ENCODE peak calls at places on chromosomes 2 and 18, in seven cellular contexts. Y is HCT116, S is K562, H is IMR-90, A is HepG2, R is GM12878, D is H1. X is an unnamed sample.

GRCh38 chr18:378039-378438 is 110.2 kb upstream of the THOC1 start:
- DNase-seq in D (no peak), S (no peak), H (no peak), R (no peak), A (no peak), Y (no peak), X (peak; percentile 24)

GRCh38 chr2:148526509-148527346 is 117.8 kb upstream of the EPC2 start:
- DNase-seq in D (peak; percentile 29), A (no peak), Y (no peak), R (no peak), H (no peak), S (no peak), X (no peak)

GRCh38 chr18:59885579-59886163 is 14.1 kb upstream of the PMAIP1 start:
- DNase-seq in Y (no peak), A (no peak), R (peak; percentile 78), S (no peak), D (no peak), H (peak; percentile 92), X (peak; percentile 72)

GRCh38 chr2:221896505-221897151 is 324.5 kb upstream of the EPHA4 start:
- DNase-seq in H (peak; percentile 53), S (no peak), Y (no peak), R (no peak), A (no peak), D (no peak), X (no peak)

GRCh38 chr2:195613922-195614321 is 43.1 kb upstream of the SLC39A10 start:
- DNase-seq in D (no peak), H (peak; percentile 95), R (no peak), Y (no peak), A (peak; percentile 41), S (peak; percentile 19), X (peak; percentile 73)

GRCh38 chr2:119428488-119429224 is 3.0 kb upstream of the TMEM37 start:
- DNase-seq in D (no peak), S (no peak), Y (no peak), R (no peak), H (no peak), A (no peak), X (no peak)

GRCh38 chr2:11899264-11899818 is 152.9 kb downstream of the LPIN1 start:
- DNase-seq in A (no peak), S (no peak), R (no peak), H (peak; percentile 63), D (no peak), Y (no peak), X (no peak)

GRCh38 chr2:30266051-30266621 is 34.8 kb downstream of the LBH start:
- DNase-seq in D (no peak), Y (no peak), S (no peak), R (no peak), A (no peak), H (no peak), X (no peak)

GRCh38 chr2:121363632-121364420 is 78.8 kb upstream of the TFCP2L1 start:
- DNase-seq in H (peak; percentile 88), Y (no peak), D (no peak), S (no peak), R (no peak), A (no peak), X (peak; percentile 29)

GRCh38 chr18:24590946-24591345 is 130.5 kb downstream of the HRH4 start:
- DNase-seq in S (no peak), D (no peak), R (no peak), H (no peak), Y (no peak), A (no peak), X (no peak)

GRCh38 chr18:26482567-26482966 is 65.8 kb downstream of the KCTD1 start:
- DNase-seq in Y (no peak), S (no peak), R (no peak), H (no peak), A (no peak), D (peak; percentile 68), X (no peak)

GRCh38 chr2:20667531-20668401 is 822 bp downstream of the GDF7 start:
- DNase-seq in Y (no peak), H (no peak), S (no peak), R (no peak), D (peak; percentile 64), A (no peak), X (no peak)

GRCh38 chr2:98769784-98770183 is 38.9 kb upstream of the MGAT4A start:
- DNase-seq in R (no peak), S (no peak), Y (no peak), H (no peak), A (peak; percentile 40), D (no peak), X (no peak)

GRCh38 chr2:64396001-64396400 is 58.0 kb upstream of the LGALSL start:
- DNase-seq in A (no peak), S (no peak), R (no peak), H (no peak), D (no peak), Y (no peak), X (no peak)

GRCh38 chr2:45774688-45775244 is 123.3 kb downstream of the PRKCE start:
- DNase-seq in Y (no peak), H (no peak), R (no peak), A (no peak), S (no peak), D (no peak), X (no peak)

GRCh38 chr2:105872830-105873229 is 128.1 kb downstream of the NCK2 start:
- DNase-seq in D (no peak), A (no peak), S (no peak), R (no peak), H (no peak), Y (no peak), X (no peak)

GRCh38 chr18:2717407-2717806 is 61.9 kb downstream of the SMCHD1 start:
- DNase-seq in S (no peak), Y (no peak), A (no peak), D (no peak), R (no peak), H (no peak), X (no peak)

GRCh38 chr18:14117611-14118010 is 14.6 kb downstream of the ZNF519 start:
- DNase-seq in D (no peak), Y (no peak), H (no peak), R (no peak), S (no peak), A (no peak), X (no peak)

DNA sequence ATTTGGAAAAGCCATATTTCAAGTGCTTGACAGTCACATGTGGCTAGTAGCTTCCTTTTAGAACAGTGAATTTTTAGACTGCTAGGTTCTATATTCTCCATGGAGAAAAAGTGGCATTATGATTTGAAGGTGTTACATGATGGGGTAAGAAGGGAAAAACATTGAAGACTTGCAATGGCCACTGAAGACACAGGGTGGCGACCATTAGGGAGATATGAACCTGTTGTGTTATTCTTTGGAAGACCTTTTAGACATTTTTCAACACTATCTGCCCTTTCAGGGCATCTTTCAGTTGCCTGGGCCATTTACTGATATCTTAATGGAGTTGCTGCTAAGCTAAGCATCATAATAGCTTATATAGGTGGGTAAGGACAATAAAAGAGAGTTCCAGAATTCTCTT is 1387.2 kb downstream of the SUCLG1 start:
- DNase-seq in S (no peak), H (no peak), D (no peak), Y (no peak), A (no peak), R (no peak), X (no peak)
- H2AFZ ChIP-seq in S (no peak overlapping the region), H (no peak overlapping the region), D (no peak overlapping the region), Y (no peak overlapping the region), A (no peak overlapping the region), R (no peak overlapping the region), X (no peak overlapping the region)

DNA sequence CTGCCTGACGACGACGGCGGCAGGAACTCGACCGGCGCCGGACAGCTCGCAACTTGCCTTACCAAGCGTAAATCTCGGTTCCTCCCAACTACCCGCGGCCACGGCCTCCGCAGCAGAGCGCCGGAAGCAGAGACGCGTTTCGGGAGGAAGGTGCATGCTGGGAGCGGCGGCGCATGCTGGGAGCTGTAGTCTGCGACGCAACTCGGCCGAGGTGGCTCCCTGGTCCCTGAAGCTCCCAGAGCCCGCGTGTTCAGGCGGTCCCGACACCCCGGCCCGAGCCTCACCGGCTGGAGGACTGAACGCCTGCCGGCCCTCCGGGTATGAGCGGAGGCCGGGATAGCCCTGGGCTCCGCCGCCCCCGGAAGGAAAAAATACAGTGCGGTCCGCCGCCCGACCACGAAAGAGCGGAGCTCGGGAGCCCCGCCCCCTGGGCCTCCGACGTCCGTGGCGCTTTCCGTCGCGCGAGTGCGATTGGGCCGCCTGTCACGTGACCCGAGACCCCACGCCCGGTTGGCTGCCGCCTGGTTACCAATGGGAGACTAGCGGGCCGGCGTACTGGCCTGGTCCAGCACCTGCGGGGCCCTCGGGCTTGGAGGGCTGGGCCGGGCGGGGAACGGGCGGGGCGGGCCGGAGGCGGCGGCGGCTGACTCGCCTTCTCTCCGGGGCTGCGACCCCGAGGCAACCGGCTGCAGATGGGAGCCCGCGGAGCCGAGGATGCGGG is at the start of gene CAPN10:
- DNase-seq in H (peak; percentile 92), A (peak; percentile 94), S (peak; percentile 90), D (peak; percentile 97), R (peak; percentile 73), Y (peak; percentile 86), X (peak; percentile 95)
- TF ChIP-seq POLR2A in H (peak; percentile 82), A (no peak), S (peak; percentile 79), D (no peak), R (peak; percentile 95), Y (no peak), X (peak; percentile 66)

DNA sequence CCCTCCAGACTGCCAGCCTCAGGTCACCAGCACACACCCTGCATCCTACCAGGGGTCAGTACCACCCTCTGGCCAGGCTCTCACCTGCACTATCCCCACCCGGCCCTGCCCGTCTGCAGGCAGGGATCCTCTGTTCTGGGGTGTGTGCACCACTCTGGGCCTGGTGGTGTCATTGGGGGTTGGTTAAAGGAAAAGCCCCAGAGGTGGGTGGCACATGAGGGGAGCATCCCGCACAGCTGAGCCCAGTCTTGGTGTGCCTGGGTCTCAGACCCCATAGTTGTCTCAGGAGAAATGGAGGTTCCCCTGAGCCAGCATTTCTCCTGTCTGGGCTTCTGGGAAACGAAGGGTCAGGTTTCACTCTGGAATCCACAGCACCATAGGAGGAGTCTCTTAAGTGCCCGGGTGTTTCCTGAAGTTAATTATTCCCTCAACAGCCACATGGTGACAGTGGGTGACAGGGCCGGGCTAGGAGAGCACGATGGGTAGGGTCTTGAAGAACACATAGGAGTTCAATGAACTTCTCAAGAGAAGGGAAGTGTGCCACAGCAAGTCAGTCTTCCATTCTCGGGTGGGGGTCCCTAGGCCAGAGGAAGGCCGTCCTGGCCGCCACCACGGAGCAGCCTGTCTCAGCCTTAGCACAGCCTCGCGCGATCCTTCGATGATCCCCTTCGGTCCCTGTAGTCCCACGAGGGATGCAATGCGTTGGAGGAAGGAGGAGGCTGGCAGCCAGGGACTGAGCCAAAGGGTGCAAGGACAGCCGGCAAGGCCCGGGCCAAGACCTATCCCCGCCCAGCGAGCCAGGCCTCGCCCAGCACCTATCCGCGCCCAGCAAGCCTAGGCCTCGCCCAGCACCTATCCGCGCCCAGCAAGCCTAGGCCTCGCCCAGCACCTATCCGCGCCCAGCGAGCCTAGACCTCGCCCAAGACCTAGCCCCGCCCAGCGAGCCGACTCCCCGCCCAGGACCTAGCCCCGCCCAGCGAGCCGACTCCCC is 1.1 kb upstream of the FARP2 start:
- DNase-seq in Y (peak; percentile 81), D (peak; percentile 91), H (peak; percentile 51), R (no peak), A (peak; percentile 76), S (peak; percentile 58), X (peak; percentile 65)
- TF ChIP-seq CTCF in Y (no peak), D (no peak), H (no peak), R (no peak), A (no peak), S (no peak), X (no peak)

DNA sequence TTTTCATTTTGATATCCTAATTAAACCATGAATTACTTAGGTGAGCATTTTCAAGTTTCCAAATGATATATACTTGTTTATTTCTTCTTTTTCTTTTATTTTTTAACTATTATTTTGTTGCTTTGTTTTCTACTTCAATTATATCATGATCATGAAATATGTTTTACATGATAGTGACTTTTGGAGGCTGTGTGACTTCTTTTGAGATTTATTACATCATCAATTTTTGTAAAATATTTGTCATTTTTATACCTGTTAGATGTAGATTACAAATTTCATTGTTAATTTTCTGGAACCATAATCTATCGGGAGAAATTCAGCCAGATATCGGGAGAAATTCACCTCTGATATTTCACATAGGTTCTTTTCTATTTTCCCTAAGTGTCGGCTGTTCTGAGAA is 228.6 kb downstream of the RAD51AP2 start:
- DNase-seq in D (no peak), Y (no peak), R (no peak), H (no peak), S (no peak), A (no peak), X (no peak)
- H2AFZ ChIP-seq in D (no peak overlapping the region), Y (no peak overlapping the region), R (no peak overlapping the region), H (no peak overlapping the region), S (no peak overlapping the region), A (no peak overlapping the region), X (no peak overlapping the region)

X was measured in endothelial cell of umbilical vein.